ENCODE peak calls at places on chromosomes 12 and 14, in ten cellular contexts. Y is dorsolateral prefrontal cortex; E is body of pancreas; M is stomach; G is PC-9; U is CD8-positive, alpha-beta T cell; B is coronary artery; H is heart right ventricle; Z is lower lobe of right lung; T is naive thymus-derived CD4-positive, alpha-beta T cell. A is an unnamed sample.

GRCh38 chr12:50742776-50743175 is 21.1 kb upstream of the ATF1 start:
- DNase-seq in Z (no peak), E (no peak), M (no peak), G (no peak), B (no peak), U (no peak), H (no peak), T (no peak), Y (no peak), A (no peak)

GRCh38 chr12:94110258-94110657 is 38.1 kb upstream of the PLXNC1 start:
- DNase-seq in H (no peak), E (no peak), G (no peak), B (no peak), U (no peak), Y (no peak), M (no peak), T (no peak), Z (no peak), A (no peak)

GRCh38 chr14:100524933-100525243 is 62.3 kb downstream of the BEGAIN start:
- DNase-seq in T (no peak), E (peak), B (no peak), U (peak), G (no peak), Y (peak), Z (no peak), H (no peak), M (peak), A (no peak)

GRCh38 chr14:24437736-24438067 is 4.9 kb downstream of the SDR39U1 start:
- DNase-seq in Y (no peak), E (no peak), T (no peak), B (no peak), U (no peak), Z (no peak), G (no peak), H (no peak), M (no peak), A (no peak)

GRCh38 chr14:70186826-70187483 is 1.8 kb downstream of the SLC8A3 start:
- DNase-seq in B (no peak), H (peak), Y (peak), T (no peak), M (no peak), G (no peak), E (no peak), Z (no peak), U (no peak), A (no peak)

GRCh38 chr12:119375619-119376018 is 41.1 kb downstream of the CCDC60 start:
- DNase-seq in U (no peak), T (no peak), E (no peak), Z (no peak), G (no peak), B (no peak), M (no peak), H (no peak), Y (no peak), A (no peak)

GRCh38 chr12:86729798-86730197 is 473.6 kb upstream of the MGAT4C start:
- DNase-seq in G (no peak), H (no peak), B (no peak), M (no peak), U (no peak), Y (no peak), E (no peak), Z (no peak), T (no peak), A (no peak)

GRCh38 chr12:12779529-12779928 is 5.9 kb upstream of the APOLD1 start:
- DNase-seq in U (no peak), E (no peak), H (no peak), T (no peak), B (no peak), Z (no peak), M (no peak), Y (no peak), G (no peak), A (no peak)

GRCh38 chr12:65655074-65655493 is 169.2 kb upstream of the HMGA2 start:
- DNase-seq in Z (no peak), M (no peak), T (no peak), G (no peak), U (no peak), Y (no peak), E (no peak), B (no peak), H (no peak), A (no peak)

GRCh38 chr12:131850856-131851559 is 22.8 kb downstream of the MMP17 start:
- DNase-seq in T (peak), H (peak), G (peak), Z (no peak), E (peak), B (no peak), M (peak), Y (no peak), U (no peak), A (peak)

GRCh38 chr12:45575823-45576448 is 153.6 kb upstream of the ARID2 start:
- DNase-seq in G (no peak), Y (no peak), Z (no peak), T (no peak), E (no peak), M (no peak), U (no peak), H (no peak), B (no peak), A (no peak)

GRCh38 chr14:93950948-93951668 is 24.0 kb downstream of the FAM181A start:
- DNase-seq in H (no peak), E (no peak), B (no peak), Y (no peak), Z (no peak), M (no peak), U (no peak), T (no peak), G (no peak), A (no peak)

GRCh38 chr14:77184396-77185092 is 2.9 kb downstream of the TMEM63C start:
- DNase-seq in T (no peak), U (no peak), Y (no peak), M (no peak), G (peak), Z (no peak), E (no peak), B (no peak), H (no peak), A (no peak)

GRCh38 chr12:3204143-3204542 is 127.0 kb downstream of the TSPAN9 start:
- DNase-seq in G (no peak), U (no peak), M (no peak), Z (no peak), E (no peak), B (no peak), T (no peak), H (no peak), Y (no peak), A (no peak)

GRCh38 chr14:64733899-64734298 is 29.7 kb downstream of the PLEKHG3 start:
- DNase-seq in E (no peak), M (no peak), B (no peak), T (no peak), G (no peak), Z (no peak), U (no peak), H (no peak), Y (no peak), A (no peak)

GRCh38 chr12:128458301-128458974 is 191.5 kb downstream of the TMEM132C start:
- DNase-seq in T (no peak), B (no peak), U (no peak), E (no peak), Y (no peak), Z (no peak), H (no peak), G (no peak), M (no peak), A (no peak)

GRCh38 chr12:64392221-64392620 is 1.7 kb upstream of the C12orf56 start:
- DNase-seq in U (no peak), M (no peak), Z (no peak), G (no peak), Y (no peak), B (no peak), T (no peak), E (no peak), H (no peak), A (no peak)

GRCh38 chr12:24921251-24922038 is 27.5 kb downstream of the BCAT1 start:
- DNase-seq in U (no peak), M (no peak), H (no peak), Y (no peak), Z (no peak), E (no peak), B (no peak), T (no peak), G (no peak), A (no peak)

GRCh38 chr12:19852100-19852855 is 413.0 kb downstream of the AEBP2 start:
- DNase-seq in H (no peak), M (no peak), U (no peak), E (no peak), Y (no peak), Z (no peak), B (no peak), G (no peak), T (no peak), A (no peak)

GRCh38 chr12:40226652-40227051 is 1.9 kb downstream of the LRRK2 start:
- DNase-seq in Z (no peak), U (no peak), Y (no peak), G (no peak), B (peak), M (no peak), E (peak), H (no peak), T (no peak), A (peak)

GRCh38 chr14:93729993-93730392 is 58.3 kb downstream of the PRIMA1 start:
- DNase-seq in H (no peak), T (no peak), M (no peak), G (no peak), E (no peak), Z (no peak), B (no peak), U (no peak), Y (peak), A (no peak)

GRCh38 chr12:16224196-16224595 is 53.3 kb downstream of the SLC15A5 start:
- DNase-seq in M (peak), H (no peak), B (no peak), E (no peak), G (no peak), T (no peak), Z (no peak), Y (no peak), U (no peak), A (no peak)

GRCh38 chr12:2110841-2111566 is 58.2 kb downstream of the CACNA1C start:
- DNase-seq in T (no peak), Z (no peak), H (no peak), B (no peak), Y (no peak), E (no peak), M (no peak), U (no peak), G (no peak), A (no peak)

GRCh38 chr12:30719060-30719459 is 23.4 kb upstream of the IPO8 start:
- DNase-seq in U (no peak), T (no peak), G (no peak), M (no peak), E (no peak), H (no peak), B (no peak), Z (no peak), Y (no peak), A (no peak)

GRCh38 chr12:24360057-24360456 is 410.6 kb upstream of the SOX5 start:
- DNase-seq in U (no peak), Y (no peak), M (no peak), H (no peak), E (no peak), B (no peak), G (no peak), T (no peak), Z (no peak), A (no peak)

GRCh38 chr14:60861545-60862147 is 119.2 kb downstream of the TRMT5 start:
- DNase-seq in M (no peak), U (no peak), Z (no peak), Y (no peak), G (no peak), H (no peak), B (no peak), E (no peak), T (no peak), A (no peak)

GRCh38 chr12:7060353-7060954 is at the start of gene C1S:
- DNase-seq in G (peak), H (peak), B (peak), T (no peak), M (peak), Z (peak), Y (no peak), E (peak), U (no peak), A (peak)

GRCh38 chr12:62522984-62523383 is 56.4 kb downstream of the MON2 start:
- DNase-seq in U (no peak), E (no peak), Y (no peak), Z (no peak), M (no peak), H (no peak), B (no peak), T (no peak), G (no peak), A (no peak)

GRCh38 chr12:131774576-131774975 is 53.6 kb upstream of the MMP17 start:
- DNase-seq in M (no peak), G (no peak), T (no peak), H (no peak), U (no peak), Y (no peak), B (no peak), Z (no peak), E (no peak), A (no peak)

GRCh38 chr12:124385219-124385969 is 90.5 kb downstream of the RFLNA start:
- DNase-seq in U (no peak), B (no peak), H (no peak), Y (no peak), Z (no peak), E (no peak), M (no peak), G (peak), T (no peak), A (no peak)

GRCh38 chr12:63150255-63151060 is 543 bp downstream of the AVPR1A start:
- DNase-seq in G (no peak), Z (peak), U (no peak), Y (no peak), H (peak), B (no peak), M (no peak), E (peak), T (no peak), A (peak)

GRCh38 chr12:49872381-49872780 is 29.5 kb upstream of the BCDIN3D start:
- DNase-seq in U (no peak), B (peak), M (no peak), Y (no peak), H (no peak), G (no peak), T (no peak), E (no peak), Z (no peak), A (no peak)

GRCh38 chr12:101963703-101964102 is 86.3 kb downstream of the DRAM1 start:
- DNase-seq in M (peak), Z (no peak), H (peak), T (no peak), G (no peak), U (no peak), Y (no peak), B (no peak), E (peak), A (peak)

GRCh38 chr12:130764073-130764472 is 48.0 kb upstream of the RIMBP2 start:
- DNase-seq in G (no peak), E (no peak), H (no peak), B (no peak), Y (no peak), M (no peak), U (no peak), T (no peak), Z (no peak), A (no peak)

GRCh38 chr12:131098178-131098981 is 144.7 kb downstream of the ADGRD1 start:
- DNase-seq in Y (peak), B (no peak), Z (peak), G (no peak), U (no peak), H (peak), T (no peak), E (no peak), M (no peak), A (peak)

GRCh38 chr14:103819503-103820307 is 27.7 kb downstream of the PPP1R13B start:
- DNase-seq in B (no peak), H (peak), M (peak), T (no peak), Z (peak), U (no peak), E (peak), Y (no peak), G (no peak), A (peak)

GRCh38 chr14:74400328-74400727 is 25.7 kb downstream of the SYNDIG1L start:
- DNase-seq in Z (no peak), G (no peak), Y (no peak), U (no peak), M (no peak), B (no peak), H (no peak), T (no peak), E (no peak), A (no peak)

GRCh38 chr14:102949801-102950451 is 27.5 kb downstream of the AMN start:
- DNase-seq in H (peak), G (no peak), Y (peak), U (no peak), Z (no peak), B (no peak), T (no peak), M (peak), E (no peak), A (peak)

GRCh38 chr12:105954891-105955607 is 183.7 kb downstream of the NUAK1 start:
- DNase-seq in G (no peak), Z (no peak), T (no peak), B (peak), U (no peak), H (no peak), E (no peak), Y (no peak), M (no peak), A (no peak)

GRCh38 chr12:105957058-105957457 is 181.7 kb downstream of the NUAK1 start:
- DNase-seq in Z (no peak), U (no peak), M (no peak), E (no peak), T (no peak), B (no peak), H (no peak), G (no peak), Y (no peak), A (no peak)

GRCh38 chr12:105955976-105956375 is 182.8 kb downstream of the NUAK1 start:
- DNase-seq in U (no peak), H (no peak), Z (no peak), T (no peak), B (no peak), E (no peak), G (no peak), M (no peak), Y (no peak), A (no peak)

GRCh38 chr12:105951732-105952131 is 187.0 kb downstream of the NUAK1 start:
- DNase-seq in M (no peak), E (no peak), B (peak), U (no peak), Y (no peak), T (no peak), G (no peak), Z (no peak), H (no peak), A (no peak)

DNA sequence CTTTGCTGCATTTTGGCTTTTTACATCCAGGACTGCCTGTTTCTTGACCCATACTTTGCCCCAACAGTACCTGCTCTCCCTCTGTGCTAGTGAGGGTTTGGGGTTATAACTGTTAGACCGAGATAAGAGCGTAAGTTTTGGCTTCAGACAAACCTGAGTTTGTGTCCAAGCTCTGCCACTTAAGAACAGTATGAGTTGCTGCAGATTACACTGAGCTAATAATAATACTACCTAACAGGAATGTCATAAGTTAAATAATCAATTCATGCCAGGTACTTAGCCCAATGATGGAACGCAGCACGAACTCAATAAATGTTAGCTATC is 183.2 kb downstream of the NUAK1 start:
- DNase-seq in T (no peak), B (no peak), Z (no peak), H (no peak), M (no peak), U (no peak), G (no peak), Y (no peak), E (no peak), A (no peak)
- H3K27ac ChIP-seq in T (no peak), B (peak), Z (no peak), H (no peak), M (no peak), U (no peak), G (no peak), Y (no peak), E (no peak), A (no peak)

GRCh38 chr12:76880156-76881023 is 1.6 kb upstream of the CSRP2 start:
- DNase-seq in H (no peak), T (no peak), B (no peak), Y (no peak), Z (no peak), M (no peak), U (no peak), E (no peak), G (no peak), A (no peak)
- H3K27ac ChIP-seq in H (peak), T (no peak), B (peak), Y (peak), Z (peak), M (peak), U (no peak), E (no peak), G (no peak), A (peak)

DNA sequence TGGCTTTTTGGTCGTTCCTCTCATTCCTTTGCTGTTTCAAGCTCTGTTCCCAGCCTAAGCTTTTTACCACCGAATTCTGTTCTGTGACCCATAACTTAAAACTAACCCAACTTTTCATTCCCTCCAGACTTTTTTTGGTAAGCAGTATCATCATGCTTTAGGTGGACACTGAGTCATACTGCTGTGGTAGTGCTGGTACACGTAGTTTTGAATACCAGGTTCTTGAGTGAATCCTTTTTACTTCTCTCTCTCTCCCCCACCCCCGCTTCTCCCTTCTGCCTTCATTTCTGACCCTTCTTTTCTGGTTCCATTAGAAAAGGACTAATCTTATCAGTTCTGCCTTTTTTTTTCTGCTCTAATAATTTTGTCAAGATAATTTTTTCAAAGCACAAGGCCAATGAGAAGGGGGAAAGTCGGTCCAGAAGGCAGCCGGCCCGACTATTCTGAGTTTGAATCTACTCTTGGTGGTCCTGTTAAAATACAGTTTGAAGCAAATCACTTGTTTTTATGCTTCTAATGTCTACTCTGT is 2.3 kb upstream of the MDM2 start:
- DNase-seq in Z (no peak), M (no peak), G (no peak), U (no peak), H (no peak), Y (no peak), E (no peak), B (no peak), T (no peak), A (no peak)
- H3K27ac ChIP-seq in Z (no peak), M (no peak), G (no peak), U (no peak), H (no peak), Y (no peak), E (no peak), B (no peak), T (no peak), A (no peak)

GRCh38 chr14:105431256-105431655 is 11.6 kb downstream of the MTA1 start:
- DNase-seq in Y (no peak), B (no peak), T (no peak), M (no peak), Z (no peak), U (no peak), H (no peak), G (no peak), E (no peak), A (no peak)
- H3K27ac ChIP-seq in Y (no peak), B (peak), T (no peak), M (peak), Z (no peak), U (no peak), H (no peak), G (peak), E (peak), A (peak)

GRCh38 chr14:68939424-68939892 is 39.6 kb downstream of the ACTN1 start:
- DNase-seq in B (no peak), T (no peak), M (no peak), Z (no peak), Y (no peak), H (no peak), G (no peak), E (no peak), U (no peak), A (no peak)

GRCh38 chr14:68936476-68936875 is 42.6 kb downstream of the ACTN1 start:
- DNase-seq in M (no peak), Y (no peak), H (no peak), G (no peak), U (no peak), T (no peak), Z (no peak), E (peak), B (no peak), A (no peak)

GRCh38 chr14:68936980-68937379 is 42.1 kb downstream of the ACTN1 start:
- DNase-seq in G (no peak), E (no peak), U (no peak), Z (no peak), B (no peak), T (no peak), H (no peak), M (no peak), Y (no peak), A (no peak)

GRCh38 chr14:68938515-68939423 is 40.3 kb downstream of the ACTN1 start:
- DNase-seq in G (no peak), Y (no peak), E (peak), Z (no peak), U (no peak), M (peak), T (no peak), H (no peak), B (no peak), A (peak)

GRCh38 chr14:68937790-68938514 is 41.1 kb downstream of the ACTN1 start:
- DNase-seq in T (no peak), M (peak), B (no peak), G (peak), H (peak), U (peak), Z (no peak), Y (no peak), E (peak), A (peak)
- H3K27ac ChIP-seq in T (peak), M (peak), B (peak), G (peak), H (peak), U (peak), Z (peak), Y (peak), E (peak), A (peak)

A was measured in thyroid gland.